ENCODE peak calls at places on chromosomes 11 and 22, in five cellular contexts. O is psoas muscle; Q is HT-29; W is activated CD8-positive, alpha-beta memory T cell treated with anti-CD3 and anti-CD28 coated beads, Interleukin-2, amount 50 U/mL, for 4 hours; D is activated CD4-positive, alpha-beta T cell treated with anti-CD3 and anti-CD28 coated beads, Interleukin-2, amount 50 U/mL, for 1 hour. X is an unnamed sample.
A peak's percentile ranks its signal among the peaks of the same experiment; 100 is the strongest.

GRCh38 chr11:107720305-107720775 is 8.5 kb upstream of the SLN start:
- DNase-seq in O (no peak), Q (no peak), W (no peak), D (no peak), X (no peak)

GRCh38 chr22:21889251-21889990 is 22.0 kb upstream of the MAPK1 start:
- DNase-seq in O (no peak), Q (no peak), W (no peak), D (no peak), X (no peak)

GRCh38 chr11:128518493-128519207 is 68.7 kb downstream of the ETS1 start:
- DNase-seq in O (no peak), Q (no peak), W (no peak), D (no peak), X (peak; percentile 15)

GRCh38 chr11:128288368-128288767 is 299.0 kb downstream of the ETS1 start:
- DNase-seq in O (no peak), Q (no peak), W (no peak), D (no peak), X (no peak)

GRCh38 chr22:41184679-41185078 is 20.4 kb upstream of the L3MBTL2 start:
- DNase-seq in O (no peak), Q (no peak), W (no peak), D (no peak), X (no peak)

GRCh38 chr22:35996596-35996995 is 32.0 kb downstream of the RBFOX2 start:
- DNase-seq in O (no peak), Q (no peak), W (no peak), D (no peak), X (no peak)

GRCh38 chr22:46843691-46844297 is 81.3 kb downstream of the TBC1D22A start:
- DNase-seq in O (no peak), Q (no peak), W (no peak), D (no peak), X (no peak)

GRCh38 chr11:1117970-1118369 is 39.8 kb upstream of the MUC5AC start:
- DNase-seq in O (peak; percentile 28), Q (no peak), W (no peak), D (no peak), X (no peak)

GRCh38 chr11:122309262-122309925 is 193.4 kb upstream of the BLID start:
- DNase-seq in O (no peak), Q (no peak), W (no peak), D (no peak), X (no peak)

GRCh38 chr22:29470159-29470855 is 9.7 kb upstream of the NEFH start:
- DNase-seq in O (peak; percentile 82), Q (peak; percentile 81), W (peak; percentile 63), D (peak; percentile 77), X (peak; percentile 72)

GRCh38 chr11:64750361-64751054 is 6.6 kb upstream of the RASGRP2 start:
- DNase-seq in O (peak; percentile 40), Q (no peak), W (no peak), D (no peak), X (no peak)

GRCh38 chr11:35381720-35382322 is 37.5 kb downstream of the SLC1A2 start:
- DNase-seq in O (no peak), Q (no peak), W (no peak), D (no peak), X (no peak)

GRCh38 chr11:81707881-81708280 is 1025.8 kb downstream of the FAM181B start:
- DNase-seq in O (no peak), Q (peak; percentile 2), W (no peak), D (no peak), X (peak; percentile 26)

GRCh38 chr11:110075087-110075821 is 17.9 kb upstream of the ZC3H12C start:
- DNase-seq in O (no peak), Q (no peak), W (no peak), D (no peak), X (no peak)

X was measured in DMS53.